ENCODE peak calls at places on chromosomes 6 and 20, in six cellular contexts. F is heart right ventricle, S is upper lobe of right lung, P is lower lobe of right lung, N is lower leg skin, R is cardiac fibroblast. M is an unnamed sample.

GRCh38 chr6:8194499-8194898 is 92.2 kb upstream of the EEF1E1 start:
- DNase-seq in S (no peak), N (no peak), R (peak), P (no peak), F (no peak), M (no peak)

GRCh38 chr6:70398783-70399730 is 14.3 kb upstream of the FAM135A start:
- DNase-seq in P (peak), S (peak), R (peak), N (no peak), F (no peak), M (peak)

GRCh38 chr20:37541326-37541725 is 13.7 kb upstream of the BLCAP start:
- DNase-seq in R (no peak), N (peak), F (no peak), S (no peak), P (no peak), M (no peak)

GRCh38 chr20:35318502-35319157 is 26.4 kb upstream of the FAM83C start:
- DNase-seq in F (no peak), R (peak), S (no peak), N (no peak), P (no peak), M (peak)

GRCh38 chr20:51562334-51563140 is 20.0 kb upstream of the NFATC2 start:
- DNase-seq in R (peak), P (peak), S (peak), F (peak), N (peak), M (peak)

GRCh38 chr6:36729169-36729549 is 31.5 kb downstream of the RAB44 start:
- DNase-seq in P (no peak), S (no peak), R (peak), F (no peak), N (no peak), M (no peak)

GRCh38 chr6:136920216-136920857 is 1.8 kb upstream of the SLC35D3 start:
- DNase-seq in P (no peak), N (no peak), F (no peak), S (no peak), R (no peak), M (no peak)

GRCh38 chr6:14819001-14819400 is 426.9 kb upstream of the JARID2 start:
- DNase-seq in N (peak), S (no peak), P (no peak), R (no peak), F (no peak), M (no peak)

GRCh38 chr6:18997375-18997826 is 610.3 kb downstream of the RNF144B start:
- DNase-seq in N (no peak), F (no peak), P (no peak), S (no peak), R (peak), M (peak)

GRCh38 chr20:32010666-32011065 is 428 bp downstream of the CCM2L start:
- DNase-seq in F (no peak), R (no peak), P (peak), N (no peak), S (no peak), M (no peak)

GRCh38 chr20:8089668-8090067 is 42.4 kb upstream of the PLCB1 start:
- DNase-seq in R (peak), N (no peak), P (no peak), F (no peak), S (no peak), M (peak)

GRCh38 chr6:166960609-166960978 is 4.2 kb upstream of the RNASET2 start:
- DNase-seq in S (no peak), F (no peak), N (peak), R (no peak), P (no peak), M (no peak)

GRCh38 chr6:166958926-166959861 is 2.8 kb upstream of the RNASET2 start:
- DNase-seq in R (no peak), N (peak), S (no peak), F (no peak), P (no peak), M (no peak)

GRCh38 chr6:166957087-166957804 is 896 bp upstream of the RNASET2 start:
- DNase-seq in P (peak), F (peak), R (no peak), N (peak), S (peak), M (no peak)

GRCh38 chr6:166957805-166958076 is 1.4 kb upstream of the RNASET2 start:
- DNase-seq in R (no peak), S (no peak), F (no peak), N (no peak), P (no peak), M (no peak)

DNA sequence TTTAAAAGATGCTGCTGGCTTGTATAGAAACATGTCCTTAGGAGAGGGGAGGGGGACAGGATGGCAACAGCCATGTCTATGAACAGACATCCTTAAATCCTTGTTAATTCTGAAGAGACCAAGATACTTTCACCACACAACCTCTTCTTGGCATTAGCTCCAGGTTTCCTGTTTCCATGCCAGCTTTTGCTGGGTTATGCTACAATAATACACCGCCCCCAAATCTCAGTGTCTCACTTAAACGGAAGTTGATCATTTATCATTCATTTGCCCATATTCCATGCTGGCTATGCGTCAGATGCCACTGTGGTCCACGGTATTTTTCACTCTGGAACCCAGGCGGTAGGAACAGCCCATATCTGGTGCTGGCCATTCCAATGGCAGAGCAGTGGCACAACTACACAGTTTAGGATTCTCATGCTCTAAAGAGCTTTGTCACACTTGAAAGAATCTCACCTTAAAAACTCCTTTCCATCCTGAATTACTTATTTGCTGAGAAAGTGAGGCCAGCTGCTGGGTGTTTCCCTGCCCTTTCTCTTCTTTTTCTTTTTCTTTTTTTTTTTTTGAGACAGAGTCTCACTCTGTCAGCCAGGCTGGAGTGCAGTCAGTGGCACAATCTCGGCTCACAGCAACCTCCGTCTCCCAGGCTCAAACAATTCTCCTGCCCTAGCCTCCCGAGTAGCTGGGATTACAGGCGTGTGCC is 3.7 kb upstream of the RNASET2 start:
- DNase-seq in R (no peak), N (no peak), P (no peak), S (no peak), F (no peak), M (no peak)
- H3K4me3 ChIP-seq in R (no peak), N (no peak), P (peak), S (peak), F (no peak), M (no peak)

GRCh38 chr6:138397128-138397814 is 6.8 kb upstream of the HEBP2 start:
- DNase-seq in F (no peak), N (no peak), P (no peak), R (no peak), S (no peak), M (no peak)
- TF ChIP-seq CTCF in F (no peak), N (no peak), P (no peak), R (no peak), S (no peak), M (peak)

GRCh38 chr6:10417681-10418104 is 2.8 kb upstream of the TFAP2A start:
- DNase-seq in R (no peak), F (no peak), S (no peak), N (no peak), P (peak), M (no peak)

GRCh38 chr6:10420546-10421507 is 6.0 kb upstream of the TFAP2A start:
- DNase-seq in P (no peak), F (no peak), S (no peak), R (no peak), N (no peak), M (no peak)

GRCh38 chr6:10418361-10418861 is 3.5 kb upstream of the TFAP2A start:
- DNase-seq in F (no peak), S (no peak), R (no peak), P (no peak), N (no peak), M (no peak)

GRCh38 chr6:10419749-10420545 is 5.1 kb upstream of the TFAP2A start:
- DNase-seq in P (no peak), R (no peak), N (no peak), S (no peak), F (no peak), M (no peak)

GRCh38 chr6:10418862-10419748 is 4.2 kb upstream of the TFAP2A start:
- DNase-seq in R (no peak), P (peak), S (peak), F (no peak), N (no peak), M (no peak)
- H3K4me3 ChIP-seq in R (no peak), P (no peak), S (no peak), F (no peak), N (peak), M (peak)

GRCh38 chr20:14148042-14148441 is 152.7 kb downstream of the MACROD2 start:
- DNase-seq in S (no peak), N (no peak), R (peak), F (no peak), P (no peak), M (no peak)

GRCh38 chr20:14142964-14143627 is 147.8 kb downstream of the MACROD2 start:
- DNase-seq in S (no peak), R (peak), P (no peak), F (no peak), N (no peak), M (peak)

DNA sequence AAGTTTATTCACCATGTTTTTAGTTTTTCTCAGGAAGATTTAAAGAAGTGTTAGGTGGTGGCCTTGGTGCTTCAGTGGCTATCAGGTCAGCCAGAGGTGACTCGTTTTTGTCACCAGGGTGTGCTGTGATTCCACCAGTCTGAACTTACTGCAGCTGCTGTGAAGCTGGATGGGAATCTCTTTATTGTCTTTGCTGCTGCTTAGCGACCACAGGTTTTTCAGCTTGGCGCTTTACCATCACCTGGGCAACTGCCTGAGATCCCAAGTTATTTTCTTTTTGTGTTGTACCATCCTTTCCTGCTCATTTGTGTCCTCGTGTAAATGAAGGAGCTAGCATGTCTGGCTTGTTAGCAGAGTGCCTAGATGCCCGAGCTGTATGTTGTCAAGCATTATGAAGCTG is 146.9 kb downstream of the MACROD2 start:
- DNase-seq in R (peak), S (no peak), F (no peak), N (no peak), P (no peak), M (peak)
- TF ChIP-seq CTCF in R (no peak), S (peak), F (peak), N (no peak), P (peak), M (peak)

DNA sequence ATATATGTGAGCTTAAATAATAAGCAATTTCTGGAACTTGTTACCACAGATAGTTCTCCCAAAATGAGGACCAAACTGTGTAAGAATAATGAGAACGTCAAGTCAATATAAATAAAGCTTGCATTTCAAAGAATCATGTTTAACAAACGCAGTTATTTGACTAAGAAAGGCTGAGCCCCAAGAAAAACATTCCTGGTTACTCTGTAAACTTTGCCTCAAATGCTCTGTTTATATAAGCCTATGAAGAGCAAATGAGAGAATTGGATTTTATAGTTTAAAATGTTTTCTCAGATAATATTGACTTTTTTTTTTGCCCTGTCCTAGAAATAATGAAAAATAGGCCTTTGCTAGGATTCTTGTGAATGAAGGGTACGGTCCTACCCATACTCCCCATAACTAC is 81.3 kb downstream of the C6orf52 start:
- DNase-seq in F (no peak), S (no peak), P (no peak), R (no peak), N (no peak), M (no peak)
- H3K4me3 ChIP-seq in F (no peak), S (no peak), P (no peak), R (no peak), N (no peak), M (no peak)

DNA sequence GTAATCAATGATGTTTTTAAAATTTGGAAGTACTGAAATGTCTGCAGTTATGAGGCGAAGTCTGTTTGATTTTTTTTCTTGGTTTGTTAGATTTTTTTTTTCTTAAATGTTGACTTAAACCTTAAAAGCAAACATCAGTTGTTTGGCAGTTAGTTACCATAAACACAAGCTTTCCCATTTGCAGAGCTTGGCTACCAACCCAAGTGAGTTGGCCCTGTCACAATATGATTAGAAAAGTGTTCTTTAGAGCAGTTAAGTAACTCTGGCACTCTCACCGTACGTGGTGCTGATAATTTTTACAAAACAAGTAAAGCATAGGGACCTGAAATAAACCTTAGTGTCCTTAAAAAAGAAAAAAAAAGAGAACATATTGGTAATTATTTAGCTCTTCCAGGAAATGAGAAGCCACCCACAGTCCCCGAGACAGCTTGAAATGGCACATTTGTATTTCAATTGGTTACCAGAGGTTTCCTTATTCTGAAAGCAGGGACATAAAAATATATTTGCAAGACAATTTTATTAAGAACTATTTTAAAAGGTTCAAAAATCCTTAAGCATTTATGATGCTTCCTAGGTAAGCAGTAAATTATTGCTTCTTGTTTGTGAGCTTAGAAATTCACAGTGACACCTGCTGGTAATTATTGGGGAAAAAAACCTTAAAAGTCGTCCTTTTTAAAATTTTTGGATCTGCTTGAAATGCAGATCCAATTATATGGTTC is 3.9 kb downstream of the HEY2 start:
- DNase-seq in R (peak), P (no peak), N (no peak), F (no peak), S (no peak), M (no peak)
- TF ChIP-seq CTCF in R (peak), P (peak), N (no peak), F (peak), S (peak), M (peak)

DNA sequence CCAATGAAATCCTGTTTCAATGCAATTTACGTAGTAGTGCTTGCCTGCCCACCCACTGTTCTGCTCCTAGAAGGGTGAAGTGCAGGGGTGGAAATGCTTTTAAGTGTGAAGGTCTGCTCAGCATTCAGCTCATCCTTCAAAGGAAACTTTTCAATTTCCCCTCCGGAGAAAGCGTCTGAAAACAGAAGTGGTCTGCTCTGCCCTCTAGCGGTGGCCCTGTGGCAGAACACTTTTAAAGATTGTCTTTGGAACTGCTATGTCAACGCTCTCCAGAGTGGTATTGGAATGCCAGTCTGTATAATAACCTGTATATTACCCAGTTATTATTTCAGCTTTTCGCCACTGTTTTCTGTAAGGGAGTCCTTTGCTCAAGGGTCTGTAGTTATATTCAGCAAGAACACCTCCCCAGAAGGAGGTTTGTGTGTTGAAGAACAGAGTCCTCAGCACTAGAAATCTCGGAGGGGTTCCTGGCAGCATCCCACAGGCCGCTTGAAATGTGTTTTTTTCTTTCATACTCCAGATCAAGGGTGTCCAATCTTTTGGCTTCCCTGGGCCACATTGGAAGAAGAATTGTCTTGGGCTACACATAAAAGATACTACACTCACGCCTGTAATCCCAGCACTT is 63.1 kb upstream of the KLHL31 start:
- DNase-seq in R (peak), N (no peak), S (no peak), F (peak), P (peak), M (no peak)
- H3K4me3 ChIP-seq in R (no peak), N (no peak), S (peak), F (peak), P (no peak), M (no peak)

GRCh38 chr6:1263850-1264377 is 48.0 kb upstream of the FOXQ1 start:
- DNase-seq in F (no peak), N (peak), S (no peak), P (no peak), R (no peak), M (no peak)
- TF ChIP-seq CTCF in F (no peak), N (no peak), S (no peak), P (no peak), R (no peak), M (no peak)